ENCODE peak calls at places on chromosome 9, in ten cellular contexts. S, T, K, R, O, W, N, J, H and L are unnamed samples.

GRCh38 chr9:99031319-99031718 is 73.6 kb upstream of the TGFBR1 start:
- DNase-seq in S (no peak), T (no peak), K (no peak), R (no peak), O (no peak), W (no peak), N (no peak), J (no peak), H (no peak), L (no peak)

GRCh38 chr9:114291886-114292590 is 30.9 kb upstream of the ORM1 start:
- DNase-seq in S (peak), T (no peak), K (no peak), R (no peak), O (peak), W (no peak), N (no peak), J (no peak), H (no peak), L (no peak)

GRCh38 chr9:114339130-114339908 is 9.7 kb downstream of the ORM2 start:
- DNase-seq in S (peak), T (no peak), K (peak), R (peak), O (no peak), W (peak), N (peak), J (peak), H (peak), L (no peak)

GRCh38 chr9:72304538-72304937 is 60.5 kb downstream of the ZFAND5 start:
- DNase-seq in S (no peak), T (no peak), K (no peak), R (no peak), O (no peak), W (no peak), N (no peak), J (no peak), H (no peak), L (no peak)

GRCh38 chr9:34428325-34428958 is 29.9 kb downstream of the FAM219A start:
- DNase-seq in S (no peak), T (no peak), K (no peak), R (no peak), O (no peak), W (peak), N (no peak), J (no peak), H (no peak), L (no peak)

GRCh38 chr9:94799578-94800264 is 73.2 kb downstream of the AOPEP start:
- DNase-seq in S (no peak), T (no peak), K (no peak), R (no peak), O (no peak), W (peak), N (peak), J (no peak), H (no peak), L (no peak)

GRCh38 chr9:130189840-130190239 is 17.6 kb downstream of the NCS1 start:
- DNase-seq in S (no peak), T (peak), K (no peak), R (peak), O (no peak), W (peak), N (peak), J (no peak), H (no peak), L (peak)

GRCh38 chr9:124212381-124213050 is 45.2 kb upstream of the NEK6 start:
- DNase-seq in S (no peak), T (no peak), K (no peak), R (peak), O (no peak), W (peak), N (peak), J (no peak), H (no peak), L (no peak)

GRCh38 chr9:134592819-134593200 is 48.8 kb upstream of the COL5A1 start:
- DNase-seq in S (no peak), T (no peak), K (no peak), R (no peak), O (no peak), W (no peak), N (no peak), J (no peak), H (no peak), L (no peak)
- TF ChIP-seq CTCF in S (no peak), T (no peak), K (no peak), R (no peak), O (no peak), W (no peak), N (no peak), J (no peak), H (no peak), L (no peak)

DNA sequence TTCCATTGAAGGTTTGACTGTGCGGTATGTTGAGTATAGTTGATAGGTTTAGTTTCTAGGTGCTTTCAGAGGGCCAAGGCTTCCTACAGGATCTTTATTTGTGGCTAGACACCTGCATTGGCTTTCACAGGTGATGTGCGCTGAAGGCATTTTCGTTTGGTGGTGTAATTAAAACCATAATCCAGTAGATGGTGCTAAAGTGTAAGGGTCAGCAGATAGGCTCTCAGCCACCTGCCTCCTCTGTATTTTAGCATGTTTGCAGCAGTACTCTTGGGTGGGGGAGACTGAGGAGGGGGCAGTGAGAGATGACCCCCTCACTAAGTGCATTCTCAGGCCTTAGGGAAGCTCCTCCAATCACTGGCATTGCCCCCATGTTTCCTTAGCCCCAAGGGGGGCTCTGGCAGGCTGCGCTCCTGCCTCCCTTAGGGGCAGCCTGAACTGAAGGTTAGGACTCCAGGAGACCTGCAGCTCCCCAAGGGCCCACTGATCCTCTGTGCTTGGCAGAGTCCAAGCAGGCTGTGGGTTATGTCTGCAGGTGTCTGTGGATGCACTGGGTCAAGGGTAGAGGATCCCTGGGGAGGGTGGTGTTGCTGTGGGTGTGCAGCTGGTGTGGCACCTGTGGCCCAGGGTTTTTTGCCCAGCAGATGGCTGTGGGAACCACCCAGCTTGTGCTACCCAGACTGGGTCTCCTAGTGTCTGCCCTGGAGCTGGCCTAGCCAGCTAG is 23.4 kb downstream of the CDK20 start:
- DNase-seq in S (no peak), T (no peak), K (no peak), R (no peak), O (no peak), W (no peak), N (peak), J (no peak), H (peak), L (no peak)
- TF ChIP-seq CTCF in S (peak), T (peak), K (peak), R (peak), O (peak), W (peak), N (peak), J (peak), H (peak), L (peak)

DNA sequence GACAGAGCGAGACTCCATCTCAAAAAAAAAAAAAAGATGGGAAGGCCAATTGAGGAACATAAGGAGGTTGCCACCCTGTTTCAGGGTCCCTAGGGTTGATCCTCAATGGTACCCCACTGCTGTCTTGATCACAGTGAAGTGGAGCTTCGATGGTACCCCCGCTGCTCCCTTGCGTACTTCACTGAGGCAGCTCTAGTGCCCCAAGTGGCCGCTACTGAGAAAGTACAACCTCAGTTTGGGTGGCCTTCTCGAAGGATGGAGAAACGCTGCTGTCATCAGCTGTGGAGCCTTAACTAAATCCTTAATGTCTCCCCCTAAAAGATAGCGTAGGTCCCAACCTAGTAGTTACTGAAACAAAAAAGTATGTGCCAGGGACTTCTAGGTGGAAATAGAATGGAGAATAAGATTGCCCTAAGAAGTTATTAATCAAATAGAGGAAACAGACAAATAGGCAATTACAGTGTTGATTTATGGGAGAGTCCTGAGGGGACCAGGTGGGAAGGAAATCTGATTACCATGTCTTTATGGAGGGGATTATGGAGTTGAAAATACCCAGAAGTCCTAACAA is 6.3 kb downstream of the TESK1 start:
- DNase-seq in S (no peak), T (no peak), K (peak), R (no peak), O (no peak), W (peak), N (peak), J (no peak), H (peak), L (no peak)
- TF ChIP-seq CTCF in S (peak), T (peak), K (peak), R (peak), O (peak), W (peak), N (peak), J (peak), H (peak), L (peak)

GRCh38 chr9:132943677-132944293 is 631 bp downstream of the TSC1 start:
- DNase-seq in S (no peak), T (no peak), K (no peak), R (no peak), O (no peak), W (no peak), N (no peak), J (no peak), H (no peak), L (no peak)

GRCh38 chr9:132946624-132947295 is 2.3 kb upstream of the TSC1 start:
- DNase-seq in S (no peak), T (no peak), K (no peak), R (peak), O (no peak), W (peak), N (peak), J (peak), H (no peak), L (no peak)

GRCh38 chr9:132946216-132946615 is 1.8 kb upstream of the TSC1 start:
- DNase-seq in S (no peak), T (no peak), K (no peak), R (no peak), O (no peak), W (no peak), N (no peak), J (no peak), H (no peak), L (no peak)

GRCh38 chr9:132944294-132945185 is at the start of gene TSC1:
- DNase-seq in S (peak), T (peak), K (peak), R (peak), O (peak), W (peak), N (peak), J (peak), H (peak), L (peak)

GRCh38 chr9:132945186-132946130 is 1.0 kb upstream of the TSC1 start:
- DNase-seq in S (no peak), T (no peak), K (no peak), R (no peak), O (peak), W (no peak), N (no peak), J (no peak), H (no peak), L (no peak)
- TF ChIP-seq CTCF in S (no peak), T (no peak), K (no peak), R (no peak), O (no peak), W (no peak), N (no peak), J (no peak), H (no peak), L (no peak)

DNA sequence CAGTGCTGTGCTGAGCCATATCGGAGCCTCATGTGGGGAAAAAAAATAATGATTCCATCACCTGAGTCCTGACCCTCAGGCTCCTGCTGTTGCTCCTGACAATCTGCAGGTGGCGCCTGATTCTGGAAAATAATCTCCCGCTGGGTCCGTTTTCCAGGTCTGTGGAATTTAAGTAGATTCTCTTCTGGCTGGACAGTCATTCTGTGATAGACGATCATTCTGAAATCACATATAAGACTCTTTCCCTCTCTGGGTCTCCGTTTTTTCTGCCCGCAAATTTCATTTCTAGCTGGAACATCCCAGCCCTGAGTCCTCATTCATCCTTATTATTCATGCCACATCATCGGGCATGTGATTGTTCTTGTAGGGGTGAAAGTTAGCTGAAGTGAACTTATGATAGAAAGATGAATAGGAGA is 22.1 kb upstream of the STXBP1 start:
- DNase-seq in S (no peak), T (peak), K (peak), R (peak), O (peak), W (peak), N (peak), J (no peak), H (peak), L (no peak)
- TF ChIP-seq CTCF in S (peak), T (peak), K (peak), R (peak), O (peak), W (peak), N (peak), J (peak), H (peak), L (peak)

GRCh38 chr9:120877276-120878034 is 467 bp upstream of the PHF19 start:
- DNase-seq in S (peak), T (no peak), K (peak), R (peak), O (peak), W (peak), N (peak), J (no peak), H (peak), L (no peak)
- TF ChIP-seq CTCF in S (peak), T (peak), K (no peak), R (no peak), O (peak), W (no peak), N (no peak), J (no peak), H (peak), L (no peak)

GRCh38 chr9:79233542-79233941 is 338.2 kb upstream of the TLE4 start:
- DNase-seq in S (no peak), T (no peak), K (peak), R (peak), O (no peak), W (peak), N (peak), J (peak), H (peak), L (peak)
- TF ChIP-seq CTCF in S (peak), T (peak), K (peak), R (peak), O (peak), W (peak), N (peak), J (peak), H (peak), L (peak)

GRCh38 chr9:127077658-127077975 is 44.8 kb downstream of the ANGPTL2 start:
- DNase-seq in S (no peak), T (no peak), K (no peak), R (no peak), O (peak), W (no peak), N (no peak), J (no peak), H (no peak), L (no peak)

GRCh38 chr9:127076860-127077657 is 45.4 kb downstream of the ANGPTL2 start:
- DNase-seq in S (no peak), T (no peak), K (no peak), R (no peak), O (peak), W (no peak), N (no peak), J (no peak), H (no peak), L (no peak)

GRCh38 chr9:127078336-127078735 is 44.1 kb downstream of the ANGPTL2 start:
- DNase-seq in S (no peak), T (no peak), K (no peak), R (no peak), O (peak), W (no peak), N (no peak), J (no peak), H (no peak), L (no peak)

GRCh38 chr9:127075592-127076380 is 46.6 kb downstream of the ANGPTL2 start:
- DNase-seq in S (no peak), T (no peak), K (no peak), R (no peak), O (no peak), W (no peak), N (no peak), J (no peak), H (no peak), L (no peak)

DNA sequence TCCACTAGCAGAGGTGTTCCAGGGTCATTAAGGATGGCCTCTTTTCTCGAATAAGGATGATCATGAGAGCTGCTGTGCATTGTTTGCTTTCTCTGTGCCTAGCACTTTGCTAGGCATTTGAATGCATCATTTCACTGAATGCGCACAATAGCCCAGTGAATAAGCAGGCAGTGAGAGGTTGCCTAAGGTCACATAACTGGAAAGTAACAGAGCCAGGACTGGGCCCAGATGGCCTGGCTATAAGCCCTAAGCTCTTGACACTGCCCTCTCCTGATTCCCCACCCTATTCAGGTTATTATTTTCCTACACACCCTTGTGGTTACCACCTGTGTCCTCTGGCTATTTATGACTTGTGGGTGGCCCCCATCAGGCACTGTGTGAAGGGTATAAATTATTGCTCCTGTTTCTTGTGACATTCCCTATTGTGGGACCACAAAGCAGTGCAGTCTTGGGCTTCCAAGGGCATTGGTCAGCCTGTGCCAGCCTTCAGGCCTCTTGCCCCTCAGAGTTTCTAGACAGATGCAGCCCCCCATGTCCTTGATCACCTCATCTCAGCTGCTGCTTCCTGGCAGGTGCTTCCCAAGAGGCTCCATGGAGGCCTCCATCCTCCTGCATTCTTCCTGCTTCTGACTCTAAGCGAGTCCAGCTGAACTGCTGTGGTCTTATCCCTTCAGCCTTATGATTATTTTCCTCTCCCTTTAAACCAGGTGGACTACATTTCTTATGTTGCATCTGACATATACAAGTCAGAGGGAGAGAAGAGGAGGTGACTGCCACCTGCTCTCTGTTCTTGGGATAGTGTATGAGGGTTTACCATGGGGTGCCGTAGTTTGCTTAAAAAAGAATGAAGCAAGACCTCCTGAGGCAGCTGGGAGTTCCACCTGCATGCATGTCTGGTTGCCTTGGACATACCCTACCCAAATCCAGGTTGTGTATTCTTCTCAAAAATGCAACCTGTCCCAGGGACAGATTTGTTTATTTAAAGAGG is 47.6 kb downstream of the ANGPTL2 start:
- DNase-seq in S (no peak), T (no peak), K (no peak), R (no peak), O (peak), W (no peak), N (no peak), J (no peak), H (no peak), L (no peak)
- TF ChIP-seq CTCF in S (no peak), T (no peak), K (no peak), R (no peak), O (no peak), W (no peak), N (no peak), J (no peak), H (no peak), L (no peak)